ENCODE peak calls at places on chromosomes 6 and 20, in ten cellular contexts. One of them, this sample, is unnamed.

GRCh38 chr20:36085686-36086267 is 68.8 kb upstream of the EPB41L1 start:
- DNase-seq in body of pancreas: peak; percentile 33
- DNase-seq in aorta: peak; percentile 50
- DNase-seq in left ventricle myocardium inferior: no peak
- DNase-seq in nephron progenitor cell: no peak
- DNase-seq in naive thymus-derived CD8-positive, alpha-beta T cell: no peak
- DNase-seq in EH: peak; percentile 69
- DNase-seq in cerebellar cortex: peak; percentile 40
- DNase-seq in HFFc6: peak; percentile 66
- DNase-seq in GM13977: no peak
- DNase-seq in this sample: no peak

GRCh38 chr20:45340951-45341350 is 7.3 kb downstream of the SDC4 start:
- DNase-seq in nephron progenitor cell: no peak
- DNase-seq in body of pancreas: peak; percentile 29
- DNase-seq in EH: no peak
- DNase-seq in HFFc6: no peak
- DNase-seq in GM13977: no peak
- DNase-seq in naive thymus-derived CD8-positive, alpha-beta T cell: no peak
- DNase-seq in cerebellar cortex: no peak
- DNase-seq in left ventricle myocardium inferior: no peak
- DNase-seq in aorta: no peak
- DNase-seq in this sample: no peak

GRCh38 chr6:54099201-54099600 is 12.0 kb upstream of the MLIP start:
- DNase-seq in EH: no peak
- DNase-seq in body of pancreas: no peak
- DNase-seq in aorta: no peak
- DNase-seq in cerebellar cortex: no peak
- DNase-seq in HFFc6: no peak
- DNase-seq in left ventricle myocardium inferior: no peak
- DNase-seq in GM13977: no peak
- DNase-seq in naive thymus-derived CD8-positive, alpha-beta T cell: no peak
- DNase-seq in nephron progenitor cell: no peak
- DNase-seq in this sample: no peak

GRCh38 chr6:105691971-105692370 is 289.1 kb upstream of the PREP start:
- DNase-seq in nephron progenitor cell: no peak
- DNase-seq in HFFc6: no peak
- DNase-seq in body of pancreas: no peak
- DNase-seq in left ventricle myocardium inferior: no peak
- DNase-seq in aorta: no peak
- DNase-seq in GM13977: no peak
- DNase-seq in naive thymus-derived CD8-positive, alpha-beta T cell: no peak
- DNase-seq in EH: no peak
- DNase-seq in cerebellar cortex: no peak
- DNase-seq in this sample: no peak

GRCh38 chr20:25586877-25587276 is 1.5 kb upstream of the NINL start:
- DNase-seq in body of pancreas: no peak
- DNase-seq in cerebellar cortex: no peak
- DNase-seq in naive thymus-derived CD8-positive, alpha-beta T cell: no peak
- DNase-seq in EH: peak; percentile 34
- DNase-seq in HFFc6: no peak
- DNase-seq in left ventricle myocardium inferior: no peak
- DNase-seq in aorta: no peak
- DNase-seq in GM13977: no peak
- DNase-seq in nephron progenitor cell: no peak
- DNase-seq in this sample: no peak

GRCh38 chr20:36349384-36350170 is 43.4 kb downstream of the DLGAP4 start:
- DNase-seq in nephron progenitor cell: no peak
- DNase-seq in body of pancreas: no peak
- DNase-seq in left ventricle myocardium inferior: no peak
- DNase-seq in EH: peak; percentile 2
- DNase-seq in cerebellar cortex: no peak
- DNase-seq in naive thymus-derived CD8-positive, alpha-beta T cell: no peak
- DNase-seq in GM13977: no peak
- DNase-seq in aorta: no peak
- DNase-seq in HFFc6: peak; percentile 26
- DNase-seq in this sample: no peak

GRCh38 chr20:58349586-58349985 is 39.4 kb upstream of the VAPB start:
- DNase-seq in cerebellar cortex: no peak
- DNase-seq in body of pancreas: no peak
- DNase-seq in EH: peak; percentile 82
- DNase-seq in naive thymus-derived CD8-positive, alpha-beta T cell: no peak
- DNase-seq in nephron progenitor cell: no peak
- DNase-seq in GM13977: no peak
- DNase-seq in left ventricle myocardium inferior: no peak
- DNase-seq in HFFc6: peak; percentile 78
- DNase-seq in aorta: no peak
- DNase-seq in this sample: no peak

GRCh38 chr20:51695574-51696303 is 72.5 kb downstream of the ATP9A start:
- DNase-seq in left ventricle myocardium inferior: no peak
- DNase-seq in cerebellar cortex: no peak
- DNase-seq in aorta: no peak
- DNase-seq in GM13977: no peak
- DNase-seq in naive thymus-derived CD8-positive, alpha-beta T cell: no peak
- DNase-seq in nephron progenitor cell: no peak
- DNase-seq in body of pancreas: no peak
- DNase-seq in EH: peak; percentile 89
- DNase-seq in HFFc6: peak; percentile 82
- DNase-seq in this sample: no peak

GRCh38 chr20:5670137-5670536 is 80.1 kb upstream of the SHLD1 start:
- DNase-seq in EH: no peak
- DNase-seq in left ventricle myocardium inferior: no peak
- DNase-seq in naive thymus-derived CD8-positive, alpha-beta T cell: no peak
- DNase-seq in aorta: no peak
- DNase-seq in HFFc6: no peak
- DNase-seq in body of pancreas: no peak
- DNase-seq in nephron progenitor cell: no peak
- DNase-seq in cerebellar cortex: no peak
- DNase-seq in GM13977: no peak
- DNase-seq in this sample: no peak

GRCh38 chr6:120378582-120379220 is 955.6 kb downstream of the TBC1D32 start:
- DNase-seq in nephron progenitor cell: no peak
- DNase-seq in GM13977: peak; percentile 19
- DNase-seq in HFFc6: no peak
- DNase-seq in cerebellar cortex: peak; percentile 19
- DNase-seq in body of pancreas: peak; percentile 13
- DNase-seq in EH: no peak
- DNase-seq in left ventricle myocardium inferior: no peak
- DNase-seq in aorta: no peak
- DNase-seq in naive thymus-derived CD8-positive, alpha-beta T cell: no peak
- DNase-seq in this sample: no peak

GRCh38 chr6:163646133-163646532 is 231.6 kb downstream of the QKI start:
- DNase-seq in nephron progenitor cell: no peak
- DNase-seq in naive thymus-derived CD8-positive, alpha-beta T cell: no peak
- DNase-seq in EH: no peak
- DNase-seq in body of pancreas: no peak
- DNase-seq in GM13977: no peak
- DNase-seq in aorta: no peak
- DNase-seq in HFFc6: no peak
- DNase-seq in left ventricle myocardium inferior: no peak
- DNase-seq in cerebellar cortex: no peak
- DNase-seq in this sample: no peak

GRCh38 chr6:138455746-138456392 is 43.4 kb downstream of the NHSL1 start:
- DNase-seq in HFFc6: peak; percentile 4
- DNase-seq in GM13977: peak; percentile 62
- DNase-seq in aorta: no peak
- DNase-seq in body of pancreas: no peak
- DNase-seq in naive thymus-derived CD8-positive, alpha-beta T cell: peak; percentile 58
- DNase-seq in cerebellar cortex: no peak
- DNase-seq in nephron progenitor cell: no peak
- DNase-seq in left ventricle myocardium inferior: no peak
- DNase-seq in EH: peak; percentile 44
- DNase-seq in this sample: peak; percentile 64

GRCh38 chr6:89117285-89118108 is at the start of gene SRSF12:
- DNase-seq in aorta: peak; percentile 57
- DNase-seq in body of pancreas: peak; percentile 47
- DNase-seq in cerebellar cortex: peak; percentile 31
- DNase-seq in nephron progenitor cell: peak; percentile 80
- DNase-seq in HFFc6: no peak
- DNase-seq in EH: peak; percentile 30
- DNase-seq in naive thymus-derived CD8-positive, alpha-beta T cell: peak; percentile 11
- DNase-seq in left ventricle myocardium inferior: peak; percentile 30
- DNase-seq in GM13977: peak; percentile 91
- DNase-seq in this sample: peak; percentile 62

GRCh38 chr6:152642578-152643375 is 5.6 kb upstream of the SYNE1 start:
- DNase-seq in nephron progenitor cell: peak; percentile 35
- DNase-seq in aorta: peak; percentile 61
- DNase-seq in left ventricle myocardium inferior: peak; percentile 52
- DNase-seq in GM13977: no peak
- DNase-seq in EH: peak; percentile 73
- DNase-seq in body of pancreas: peak; percentile 67
- DNase-seq in cerebellar cortex: peak; percentile 87
- DNase-seq in HFFc6: peak; percentile 57
- DNase-seq in naive thymus-derived CD8-positive, alpha-beta T cell: no peak
- DNase-seq in this sample: no peak

GRCh38 chr6:52839124-52840055 is 1.2 kb downstream of the GSTA5 start:
- DNase-seq in nephron progenitor cell: peak; percentile 63
- DNase-seq in aorta: peak; percentile 52
- DNase-seq in GM13977: peak; percentile 66
- DNase-seq in left ventricle myocardium inferior: no peak
- DNase-seq in naive thymus-derived CD8-positive, alpha-beta T cell: peak; percentile 3
- DNase-seq in EH: peak; percentile 83
- DNase-seq in HFFc6: peak; percentile 75
- DNase-seq in cerebellar cortex: peak; percentile 42
- DNase-seq in body of pancreas: peak; percentile 68
- DNase-seq in this sample: no peak

GRCh38 chr6:13708679-13709261 is 2.9 kb downstream of the RANBP9 start:
- DNase-seq in nephron progenitor cell: no peak
- DNase-seq in GM13977: no peak
- DNase-seq in left ventricle myocardium inferior: no peak
- DNase-seq in naive thymus-derived CD8-positive, alpha-beta T cell: no peak
- DNase-seq in EH: peak; percentile 25
- DNase-seq in cerebellar cortex: no peak
- DNase-seq in HFFc6: no peak
- DNase-seq in body of pancreas: no peak
- DNase-seq in aorta: no peak
- DNase-seq in this sample: no peak

GRCh38 chr6:44416103-44416502 is 28.6 kb downstream of the CDC5L start:
- DNase-seq in aorta: no peak
- DNase-seq in cerebellar cortex: no peak
- DNase-seq in naive thymus-derived CD8-positive, alpha-beta T cell: no peak
- DNase-seq in body of pancreas: peak; percentile 75
- DNase-seq in EH: peak; percentile 71
- DNase-seq in HFFc6: peak; percentile 35
- DNase-seq in nephron progenitor cell: no peak
- DNase-seq in GM13977: no peak
- DNase-seq in left ventricle myocardium inferior: no peak
- DNase-seq in this sample: no peak

GRCh38 chr6:75604294-75604693 is 2.6 kb downstream of the SENP6 start:
- DNase-seq in cerebellar cortex: no peak
- DNase-seq in EH: no peak
- DNase-seq in body of pancreas: no peak
- DNase-seq in naive thymus-derived CD8-positive, alpha-beta T cell: no peak
- DNase-seq in GM13977: no peak
- DNase-seq in aorta: no peak
- DNase-seq in nephron progenitor cell: no peak
- DNase-seq in left ventricle myocardium inferior: no peak
- DNase-seq in HFFc6: no peak
- DNase-seq in this sample: no peak

GRCh38 chr6:157525292-157525889 is 144.4 kb downstream of the ZDHHC14 start:
- DNase-seq in body of pancreas: no peak
- DNase-seq in nephron progenitor cell: no peak
- DNase-seq in HFFc6: no peak
- DNase-seq in aorta: no peak
- DNase-seq in cerebellar cortex: no peak
- DNase-seq in naive thymus-derived CD8-positive, alpha-beta T cell: no peak
- DNase-seq in EH: no peak
- DNase-seq in left ventricle myocardium inferior: no peak
- DNase-seq in GM13977: no peak
- DNase-seq in this sample: no peak

GRCh38 chr6:135852775-135853174 is 1.3 kb downstream of the PDE7B start:
- DNase-seq in EH: no peak
- DNase-seq in HFFc6: no peak
- DNase-seq in cerebellar cortex: no peak
- DNase-seq in naive thymus-derived CD8-positive, alpha-beta T cell: no peak
- DNase-seq in nephron progenitor cell: no peak
- DNase-seq in GM13977: no peak
- DNase-seq in left ventricle myocardium inferior: no peak
- DNase-seq in aorta: no peak
- DNase-seq in body of pancreas: no peak
- DNase-seq in this sample: no peak

GRCh38 chr20:11235058-11235457 is 561.3 kb upstream of the JAG1 start:
- DNase-seq in naive thymus-derived CD8-positive, alpha-beta T cell: no peak
- DNase-seq in HFFc6: peak; percentile 27
- DNase-seq in aorta: no peak
- DNase-seq in cerebellar cortex: no peak
- DNase-seq in left ventricle myocardium inferior: no peak
- DNase-seq in EH: peak; percentile 93
- DNase-seq in body of pancreas: no peak
- DNase-seq in nephron progenitor cell: peak; percentile 12
- DNase-seq in GM13977: no peak
- DNase-seq in this sample: no peak

This sample was measured in GM06990.